ENCODE peak calls at places on chromosomes 11 and 22, in six cellular contexts. One of them, this sample, is unnamed.

GRCh38 chr22:44586337-44586990 is 88.4 kb upstream of the RTL6 start:
- DNase-seq in fibroblast of mammary gland: no peak
- DNase-seq in T-helper 9 cell: no peak
- DNase-seq in anterior cingulate cortex: no peak
- DNase-seq in hepatic stellate cell: no peak
- DNase-seq in MV-4-11: no peak
- DNase-seq in this sample: no peak

GRCh38 chr11:94948070-94948617 is 25.2 kb downstream of the CWC15 start:
- DNase-seq in fibroblast of mammary gland: peak
- DNase-seq in T-helper 9 cell: no peak
- DNase-seq in anterior cingulate cortex: no peak
- DNase-seq in hepatic stellate cell: no peak
- DNase-seq in MV-4-11: peak
- DNase-seq in this sample: peak

GRCh38 chr11:112241486-112241885 is 15.3 kb downstream of the PTS start:
- DNase-seq in fibroblast of mammary gland: peak
- DNase-seq in T-helper 9 cell: no peak
- DNase-seq in anterior cingulate cortex: no peak
- DNase-seq in hepatic stellate cell: no peak
- DNase-seq in MV-4-11: no peak
- DNase-seq in this sample: peak

GRCh38 chr11:59223177-59223576 is 10.4 kb upstream of the MPEG1 start:
- DNase-seq in fibroblast of mammary gland: no peak
- DNase-seq in T-helper 9 cell: no peak
- DNase-seq in anterior cingulate cortex: no peak
- DNase-seq in hepatic stellate cell: no peak
- DNase-seq in MV-4-11: no peak
- DNase-seq in this sample: no peak

GRCh38 chr11:93652161-93652597 is 9.3 kb upstream of the CEP295 start:
- DNase-seq in fibroblast of mammary gland: peak
- DNase-seq in T-helper 9 cell: peak
- DNase-seq in anterior cingulate cortex: no peak
- DNase-seq in hepatic stellate cell: peak
- DNase-seq in MV-4-11: peak
- DNase-seq in this sample: peak

GRCh38 chr11:134527382-134528243 is 115.6 kb upstream of the B3GAT1 start:
- DNase-seq in fibroblast of mammary gland: no peak
- DNase-seq in T-helper 9 cell: no peak
- DNase-seq in anterior cingulate cortex: no peak
- DNase-seq in hepatic stellate cell: no peak
- DNase-seq in MV-4-11: no peak
- DNase-seq in this sample: no peak

GRCh38 chr11:69239320-69240040 is 54.5 kb upstream of the MYEOV start:
- DNase-seq in fibroblast of mammary gland: no peak
- DNase-seq in T-helper 9 cell: no peak
- DNase-seq in anterior cingulate cortex: no peak
- DNase-seq in hepatic stellate cell: no peak
- DNase-seq in MV-4-11: no peak
- DNase-seq in this sample: no peak

GRCh38 chr22:46028069-46028991 is 51.4 kb upstream of the WNT7B start:
- DNase-seq in fibroblast of mammary gland: no peak
- DNase-seq in T-helper 9 cell: no peak
- DNase-seq in anterior cingulate cortex: no peak
- DNase-seq in hepatic stellate cell: no peak
- DNase-seq in MV-4-11: no peak
- DNase-seq in this sample: no peak

GRCh38 chr11:73274722-73275380 is 2.7 kb downstream of the P2RY6 start:
- DNase-seq in fibroblast of mammary gland: no peak
- DNase-seq in T-helper 9 cell: no peak
- DNase-seq in anterior cingulate cortex: no peak
- DNase-seq in hepatic stellate cell: no peak
- DNase-seq in MV-4-11: peak
- DNase-seq in this sample: no peak

GRCh38 chr22:24105018-24105360 is 76.3 kb upstream of the SUSD2 start:
- DNase-seq in fibroblast of mammary gland: peak
- DNase-seq in T-helper 9 cell: no peak
- DNase-seq in anterior cingulate cortex: peak
- DNase-seq in hepatic stellate cell: peak
- DNase-seq in MV-4-11: no peak
- DNase-seq in this sample: no peak

This sample was measured in amniotic epithelial cell.